ENCODE peak calls at places on chromosomes 13 and 19, in seven cellular contexts. W is neuronal stem cell, A is T-helper 9 cell, Z is ureter, B is left colon, V is esophagus squamous epithelium, X is aorta. R is an unnamed sample.

GRCh38 chr19:13014101-13014920 is 19.0 kb downstream of the NFIX start:
- DNase-seq in W (no peak), A (no peak), Z (no peak), B (no peak), V (no peak), X (no peak), R (peak; percentile 78)

GRCh38 chr19:34041922-34042521 is 130.3 kb upstream of the LSM14A start:
- DNase-seq in W (peak; percentile 46), A (peak; percentile 65), Z (peak; percentile 62), B (peak; percentile 70), V (no peak), X (peak; percentile 88), R (peak; percentile 18)

GRCh38 chr13:35630551-35631275 is 154.2 kb upstream of the MAB21L1 start:
- DNase-seq in W (peak; percentile 32), A (no peak), Z (no peak), B (peak; percentile 4), V (no peak), X (no peak), R (no peak)

GRCh38 chr13:112990783-112991182 is 21.8 kb downstream of the MCF2L start:
- DNase-seq in W (no peak), A (no peak), Z (peak; percentile 62), B (peak; percentile 81), V (no peak), X (no peak), R (no peak)

GRCh38 chr13:48334534-48335127 is 31.1 kb downstream of the RB1 start:
- DNase-seq in W (no peak), A (no peak), Z (no peak), B (no peak), V (no peak), X (no peak), R (no peak)

GRCh38 chr19:47240996-47241918 is 10.3 kb upstream of the BBC3 start:
- DNase-seq in W (no peak), A (peak; percentile 94), Z (peak; percentile 83), B (peak; percentile 90), V (no peak), X (peak; percentile 94), R (peak; percentile 64)

GRCh38 chr13:26759156-26759906 is 1.3 kb downstream of the GPR12 start:
- DNase-seq in W (no peak), A (no peak), Z (no peak), B (no peak), V (no peak), X (no peak), R (no peak)

GRCh38 chr13:97648171-97648880 is 214.4 kb downstream of the RAP2A start:
- DNase-seq in W (no peak), A (no peak), Z (no peak), B (no peak), V (no peak), X (no peak), R (no peak)

GRCh38 chr19:55118401-55118991 is 1.1 kb upstream of the PPP1R12C start:
- DNase-seq in W (peak; percentile 75), A (no peak), Z (no peak), B (peak; percentile 48), V (no peak), X (no peak), R (peak; percentile 67)

GRCh38 chr13:113442354-113442984 is 10.8 kb downstream of the ADPRHL1 start:
- DNase-seq in W (no peak), A (no peak), Z (no peak), B (no peak), V (no peak), X (peak; percentile 46), R (no peak)

GRCh38 chr13:34720618-34721017 is 221.5 kb upstream of the NBEA start:
- DNase-seq in W (no peak), A (no peak), Z (no peak), B (no peak), V (no peak), X (no peak), R (no peak)

GRCh38 chr19:12783849-12784393 is 7.4 kb upstream of the JUNB start:
- DNase-seq in W (no peak), A (no peak), Z (peak; percentile 79), B (peak; percentile 64), V (no peak), X (peak; percentile 87), R (peak; percentile 12)

GRCh38 chr13:46553521-46553885 is 533 bp downstream of the LRCH1 start:
- DNase-seq in W (no peak), A (no peak), Z (no peak), B (peak; percentile 55), V (no peak), X (no peak), R (no peak)

GRCh38 chr19:43560687-43561086 is 14.6 kb downstream of the XRCC1 start:
- DNase-seq in W (no peak), A (no peak), Z (no peak), B (no peak), V (no peak), X (no peak), R (no peak)

GRCh38 chr19:29663861-29664752 is 1.2 kb upstream of the PLEKHF1 start:
- DNase-seq in W (no peak), A (no peak), Z (no peak), B (peak; percentile 11), V (no peak), X (no peak), R (no peak)

GRCh38 chr19:12794196-12794921 is 3.1 kb downstream of the JUNB start:
- DNase-seq in W (no peak), A (no peak), Z (peak; percentile 45), B (no peak), V (no peak), X (no peak), R (no peak)

GRCh38 chr19:31592456-31592855 is 243.2 kb upstream of the TSHZ3 start:
- DNase-seq in W (no peak), A (no peak), Z (no peak), B (no peak), V (no peak), X (no peak), R (no peak)